ENCODE peak calls at places on chromosomes 16 and 17, in eight cellular contexts. One of them, this sample, is unnamed.

GRCh38 chr17:66135896-66136295 is 56.0 kb downstream of the CEP112 start:
- DNase-seq in fibroblast of the aortic adventitia: no peak
- DNase-seq in choroid plexus epithelial cell: no peak
- DNase-seq in CD4-positive, CD25-positive, alpha-beta regulatory T cell: no peak
- DNase-seq in fibroblast of lung: no peak
- DNase-seq in endodermal cell: no peak
- DNase-seq in heart left ventricle: no peak
- DNase-seq in Caco-2: no peak
- DNase-seq in this sample: peak; percentile 6

GRCh38 chr17:17815436-17816200 is 21.2 kb downstream of the SREBF1 start:
- DNase-seq in fibroblast of the aortic adventitia: no peak
- DNase-seq in choroid plexus epithelial cell: no peak
- DNase-seq in CD4-positive, CD25-positive, alpha-beta regulatory T cell: no peak
- DNase-seq in fibroblast of lung: no peak
- DNase-seq in endodermal cell: no peak
- DNase-seq in heart left ventricle: no peak
- DNase-seq in Caco-2: no peak
- DNase-seq in this sample: no peak

GRCh38 chr16:46830417-46830901 is 521 bp downstream of the C16orf87 start:
- DNase-seq in fibroblast of the aortic adventitia: no peak
- DNase-seq in choroid plexus epithelial cell: no peak
- DNase-seq in CD4-positive, CD25-positive, alpha-beta regulatory T cell: peak; percentile 26
- DNase-seq in fibroblast of lung: no peak
- DNase-seq in endodermal cell: no peak
- DNase-seq in heart left ventricle: peak; percentile 33
- DNase-seq in Caco-2: no peak
- DNase-seq in this sample: peak; percentile 8

GRCh38 chr17:80803451-80804428 is 187.9 kb upstream of the CHMP6 start:
- DNase-seq in fibroblast of the aortic adventitia: no peak
- DNase-seq in choroid plexus epithelial cell: no peak
- DNase-seq in CD4-positive, CD25-positive, alpha-beta regulatory T cell: no peak
- DNase-seq in fibroblast of lung: no peak
- DNase-seq in endodermal cell: peak; percentile 49
- DNase-seq in heart left ventricle: no peak
- DNase-seq in Caco-2: no peak
- DNase-seq in this sample: no peak

GRCh38 chr17:17792551-17793377 is 44.0 kb downstream of the SREBF1 start:
- DNase-seq in fibroblast of the aortic adventitia: peak; percentile 60
- DNase-seq in choroid plexus epithelial cell: peak; percentile 81
- DNase-seq in CD4-positive, CD25-positive, alpha-beta regulatory T cell: no peak
- DNase-seq in fibroblast of lung: peak; percentile 49
- DNase-seq in endodermal cell: peak; percentile 90
- DNase-seq in heart left ventricle: no peak
- DNase-seq in Caco-2: no peak
- DNase-seq in this sample: peak; percentile 91

GRCh38 chr17:63698886-63699637 is 863 bp downstream of the LIMD2 start:
- DNase-seq in fibroblast of the aortic adventitia: no peak
- DNase-seq in choroid plexus epithelial cell: peak; percentile 67
- DNase-seq in CD4-positive, CD25-positive, alpha-beta regulatory T cell: peak; percentile 82
- DNase-seq in fibroblast of lung: peak; percentile 27
- DNase-seq in endodermal cell: peak; percentile 86
- DNase-seq in heart left ventricle: peak; percentile 66
- DNase-seq in Caco-2: no peak
- DNase-seq in this sample: peak; percentile 48

GRCh38 chr17:78185981-78186688 is 717 bp downstream of the TK1 start:
- DNase-seq in fibroblast of the aortic adventitia: no peak
- DNase-seq in choroid plexus epithelial cell: no peak
- DNase-seq in CD4-positive, CD25-positive, alpha-beta regulatory T cell: no peak
- DNase-seq in fibroblast of lung: no peak
- DNase-seq in endodermal cell: peak; percentile 82
- DNase-seq in heart left ventricle: no peak
- DNase-seq in Caco-2: no peak
- DNase-seq in this sample: no peak

GRCh38 chr17:50272711-50273653 is 1.3 kb upstream of the TMEM92 start:
- DNase-seq in fibroblast of the aortic adventitia: peak; percentile 71
- DNase-seq in choroid plexus epithelial cell: peak; percentile 64
- DNase-seq in CD4-positive, CD25-positive, alpha-beta regulatory T cell: peak; percentile 34
- DNase-seq in fibroblast of lung: peak; percentile 60
- DNase-seq in endodermal cell: peak; percentile 96
- DNase-seq in heart left ventricle: peak; percentile 46
- DNase-seq in Caco-2: peak; percentile 93
- DNase-seq in this sample: peak; percentile 53

GRCh38 chr16:23081675-23082119 is 67.6 kb downstream of the USP31 start:
- DNase-seq in fibroblast of the aortic adventitia: peak; percentile 76
- DNase-seq in choroid plexus epithelial cell: peak; percentile 44
- DNase-seq in CD4-positive, CD25-positive, alpha-beta regulatory T cell: no peak
- DNase-seq in fibroblast of lung: no peak
- DNase-seq in endodermal cell: no peak
- DNase-seq in heart left ventricle: no peak
- DNase-seq in Caco-2: no peak
- DNase-seq in this sample: peak; percentile 66

GRCh38 chr17:71444011-71444574 is 676.7 kb upstream of the SOX9 start:
- DNase-seq in fibroblast of the aortic adventitia: no peak
- DNase-seq in choroid plexus epithelial cell: no peak
- DNase-seq in CD4-positive, CD25-positive, alpha-beta regulatory T cell: no peak
- DNase-seq in fibroblast of lung: no peak
- DNase-seq in endodermal cell: no peak
- DNase-seq in heart left ventricle: no peak
- DNase-seq in Caco-2: no peak
- DNase-seq in this sample: peak; percentile 7

GRCh38 chr17:77392376-77393273 is 251.9 kb downstream of the SEC14L1 start:
- DNase-seq in fibroblast of the aortic adventitia: peak; percentile 74
- DNase-seq in choroid plexus epithelial cell: peak; percentile 40
- DNase-seq in CD4-positive, CD25-positive, alpha-beta regulatory T cell: no peak
- DNase-seq in fibroblast of lung: peak; percentile 75
- DNase-seq in endodermal cell: peak; percentile 92
- DNase-seq in heart left ventricle: peak; percentile 73
- DNase-seq in Caco-2: peak; percentile 92
- DNase-seq in this sample: no peak

GRCh38 chr17:5373112-5373511 is 46.4 kb downstream of the NUP88 start:
- DNase-seq in fibroblast of the aortic adventitia: no peak
- DNase-seq in choroid plexus epithelial cell: no peak
- DNase-seq in CD4-positive, CD25-positive, alpha-beta regulatory T cell: no peak
- DNase-seq in fibroblast of lung: no peak
- DNase-seq in endodermal cell: no peak
- DNase-seq in heart left ventricle: no peak
- DNase-seq in Caco-2: no peak
- DNase-seq in this sample: no peak
- H3K4me3 ChIP-seq in fibroblast of the aortic adventitia: no peak overlapping the region
- H3K4me3 ChIP-seq in choroid plexus epithelial cell: no peak overlapping the region
- H3K4me3 ChIP-seq in CD4-positive, CD25-positive, alpha-beta regulatory T cell: no peak overlapping the region
- H3K4me3 ChIP-seq in fibroblast of lung: no peak overlapping the region
- H3K4me3 ChIP-seq in endodermal cell: no peak overlapping the region
- H3K4me3 ChIP-seq in heart left ventricle: no peak overlapping the region
- H3K4me3 ChIP-seq in Caco-2: no peak overlapping the region
- H3K4me3 ChIP-seq in this sample: no peak overlapping the region

GRCh38 chr17:79777844-79778503 is at the start of gene CBX2:
- DNase-seq in fibroblast of the aortic adventitia: peak; percentile 39
- DNase-seq in choroid plexus epithelial cell: peak; percentile 45
- DNase-seq in CD4-positive, CD25-positive, alpha-beta regulatory T cell: peak; percentile 72
- DNase-seq in fibroblast of lung: peak; percentile 55
- DNase-seq in endodermal cell: peak; percentile 96
- DNase-seq in heart left ventricle: peak; percentile 85
- DNase-seq in Caco-2: peak; percentile 92
- DNase-seq in this sample: peak; percentile 60
- H3K4me3 ChIP-seq in fibroblast of the aortic adventitia: peak within 1 kb of the TSS; percentile 70
- H3K4me3 ChIP-seq in choroid plexus epithelial cell: peak within 1 kb of the TSS; percentile 65
- H3K4me3 ChIP-seq in CD4-positive, CD25-positive, alpha-beta regulatory T cell: no peak within 1 kb of the TSS
- H3K4me3 ChIP-seq in fibroblast of lung: peak within 1 kb of the TSS; percentile 62
- H3K4me3 ChIP-seq in endodermal cell: peak within 1 kb of the TSS; percentile 87
- H3K4me3 ChIP-seq in heart left ventricle: peak within 1 kb of the TSS; percentile 81
- H3K4me3 ChIP-seq in Caco-2: peak within 1 kb of the TSS; percentile 88
- H3K4me3 ChIP-seq in this sample: peak within 1 kb of the TSS; percentile 57

DNA sequence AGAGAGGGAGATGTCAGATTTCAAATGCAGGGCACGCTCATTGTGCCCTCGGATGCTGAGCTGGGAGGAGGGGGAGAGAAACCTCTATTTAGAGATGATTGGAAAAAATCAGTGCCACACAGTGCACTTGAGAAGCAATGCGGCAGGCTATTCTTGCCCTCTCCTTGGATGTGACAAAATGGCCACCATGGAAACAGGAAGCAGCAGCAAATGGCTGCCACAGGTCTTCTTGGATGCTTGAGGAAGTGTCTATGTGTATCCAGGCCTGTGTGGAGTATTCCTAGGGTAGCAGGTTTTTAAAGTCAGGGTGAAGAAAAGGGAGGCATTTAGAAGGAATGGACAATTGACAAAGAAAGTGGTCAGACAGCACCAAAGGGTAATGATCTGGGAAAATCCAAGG is 340.1 kb upstream of the ZFHX3 start:
- DNase-seq in fibroblast of the aortic adventitia: no peak
- DNase-seq in choroid plexus epithelial cell: no peak
- DNase-seq in CD4-positive, CD25-positive, alpha-beta regulatory T cell: no peak
- DNase-seq in fibroblast of lung: no peak
- DNase-seq in endodermal cell: no peak
- DNase-seq in heart left ventricle: no peak
- DNase-seq in Caco-2: no peak
- DNase-seq in this sample: no peak
- H3K4me3 ChIP-seq in fibroblast of the aortic adventitia: no peak overlapping the region
- H3K4me3 ChIP-seq in choroid plexus epithelial cell: no peak overlapping the region
- H3K4me3 ChIP-seq in CD4-positive, CD25-positive, alpha-beta regulatory T cell: no peak overlapping the region
- H3K4me3 ChIP-seq in fibroblast of lung: no peak overlapping the region
- H3K4me3 ChIP-seq in endodermal cell: no peak overlapping the region
- H3K4me3 ChIP-seq in heart left ventricle: no peak overlapping the region
- H3K4me3 ChIP-seq in Caco-2: no peak overlapping the region
- H3K4me3 ChIP-seq in this sample: no peak overlapping the region

DNA sequence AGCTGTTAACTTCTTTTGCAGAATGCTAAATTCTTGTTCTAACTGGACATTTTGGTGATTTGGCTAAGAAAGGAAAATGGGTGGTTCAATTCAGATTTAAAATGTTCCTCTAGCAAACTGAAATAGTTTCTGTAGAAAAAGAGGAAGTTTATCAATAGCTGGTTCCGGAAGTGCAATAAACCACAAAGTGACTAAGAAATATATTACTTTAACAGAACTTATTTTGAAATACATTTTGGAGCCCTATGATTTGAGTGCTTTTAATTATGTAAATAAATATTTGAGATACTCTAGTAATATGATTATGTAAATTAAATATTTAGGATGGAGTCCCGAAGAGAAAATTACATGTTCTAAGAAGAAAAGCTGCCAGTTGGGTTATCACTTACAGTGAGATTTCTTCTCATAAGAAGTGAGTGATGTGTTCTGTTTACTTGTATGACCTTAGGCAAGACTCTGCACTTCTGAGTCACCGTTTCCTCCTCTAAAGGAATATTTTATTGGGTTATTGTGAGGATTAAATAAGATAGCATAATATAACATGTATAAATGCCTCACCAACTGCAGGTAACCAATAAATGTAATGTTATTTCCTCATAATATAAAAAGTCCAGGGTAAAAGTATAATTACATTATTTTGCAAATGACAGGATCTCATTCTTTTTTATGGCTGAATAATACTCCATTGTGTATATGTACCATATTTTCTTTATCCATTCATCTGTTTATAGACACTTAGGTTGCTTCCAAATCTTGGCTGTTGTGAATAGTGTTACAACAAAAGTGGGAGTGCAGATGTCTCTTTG is at the start of gene EVI2B:
- DNase-seq in fibroblast of the aortic adventitia: peak; percentile 67
- DNase-seq in choroid plexus epithelial cell: peak; percentile 80
- DNase-seq in CD4-positive, CD25-positive, alpha-beta regulatory T cell: no peak
- DNase-seq in fibroblast of lung: peak; percentile 65
- DNase-seq in endodermal cell: no peak
- DNase-seq in heart left ventricle: no peak
- DNase-seq in Caco-2: no peak
- DNase-seq in this sample: peak; percentile 78
- H3K4me3 ChIP-seq in fibroblast of the aortic adventitia: no peak within 1 kb of the TSS
- H3K4me3 ChIP-seq in choroid plexus epithelial cell: no peak within 1 kb of the TSS
- H3K4me3 ChIP-seq in CD4-positive, CD25-positive, alpha-beta regulatory T cell: peak within 1 kb of the TSS; percentile 99
- H3K4me3 ChIP-seq in fibroblast of lung: no peak within 1 kb of the TSS
- H3K4me3 ChIP-seq in endodermal cell: no peak within 1 kb of the TSS
- H3K4me3 ChIP-seq in heart left ventricle: no peak within 1 kb of the TSS
- H3K4me3 ChIP-seq in Caco-2: no peak within 1 kb of the TSS
- H3K4me3 ChIP-seq in this sample: peak within 1 kb of the TSS; percentile 37

GRCh38 chr17:48002920-48003685 is 32.2 kb downstream of the CDK5RAP3 start:
- DNase-seq in fibroblast of the aortic adventitia: no peak
- DNase-seq in choroid plexus epithelial cell: no peak
- DNase-seq in CD4-positive, CD25-positive, alpha-beta regulatory T cell: no peak
- DNase-seq in fibroblast of lung: no peak
- DNase-seq in endodermal cell: peak; percentile 85
- DNase-seq in heart left ventricle: no peak
- DNase-seq in Caco-2: no peak
- DNase-seq in this sample: no peak
- H3K4me3 ChIP-seq in fibroblast of the aortic adventitia: no peak overlapping the region
- H3K4me3 ChIP-seq in choroid plexus epithelial cell: no peak overlapping the region
- H3K4me3 ChIP-seq in CD4-positive, CD25-positive, alpha-beta regulatory T cell: no peak overlapping the region
- H3K4me3 ChIP-seq in fibroblast of lung: no peak overlapping the region
- H3K4me3 ChIP-seq in endodermal cell: no peak overlapping the region
- H3K4me3 ChIP-seq in heart left ventricle: no peak overlapping the region
- H3K4me3 ChIP-seq in Caco-2: no peak overlapping the region
- H3K4me3 ChIP-seq in this sample: no peak overlapping the region

DNA sequence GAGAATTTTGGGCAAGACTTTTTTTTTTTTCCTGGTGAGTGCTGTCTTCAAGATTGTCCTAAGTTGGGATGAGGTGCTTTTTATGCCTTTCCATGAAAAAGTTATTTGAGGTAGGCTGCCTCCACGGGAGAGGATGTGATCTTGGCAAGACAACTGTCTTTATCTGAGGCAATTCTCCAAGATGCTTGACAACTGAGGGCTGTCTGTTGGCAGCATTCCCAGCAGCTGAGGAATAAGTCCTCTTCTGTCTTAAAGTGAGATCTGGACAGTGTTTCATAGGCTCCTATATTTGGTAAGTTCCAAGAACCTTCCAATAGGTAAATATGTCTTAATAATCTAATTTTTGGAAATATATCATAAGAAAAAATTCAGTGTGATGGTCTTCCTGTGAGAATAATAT is 662.0 kb downstream of the CDH11 start:
- DNase-seq in fibroblast of the aortic adventitia: peak; percentile 74
- DNase-seq in choroid plexus epithelial cell: peak; percentile 89
- DNase-seq in CD4-positive, CD25-positive, alpha-beta regulatory T cell: no peak
- DNase-seq in fibroblast of lung: peak; percentile 47
- DNase-seq in endodermal cell: no peak
- DNase-seq in heart left ventricle: peak; percentile 23
- DNase-seq in Caco-2: no peak
- DNase-seq in this sample: peak; percentile 78
- H3K4me3 ChIP-seq in fibroblast of the aortic adventitia: no peak overlapping the region
- H3K4me3 ChIP-seq in choroid plexus epithelial cell: no peak overlapping the region
- H3K4me3 ChIP-seq in CD4-positive, CD25-positive, alpha-beta regulatory T cell: no peak overlapping the region
- H3K4me3 ChIP-seq in fibroblast of lung: no peak overlapping the region
- H3K4me3 ChIP-seq in endodermal cell: no peak overlapping the region
- H3K4me3 ChIP-seq in heart left ventricle: no peak overlapping the region
- H3K4me3 ChIP-seq in Caco-2: no peak overlapping the region
- H3K4me3 ChIP-seq in this sample: no peak overlapping the region